ENCODE peak calls at places on chromosomes 3 and 15, in eight cellular contexts. I is activated CD8-positive, alpha-beta memory T cell treated with anti-CD3 and anti-CD28 coated beads, Interleukin-2, amount 50 U/mL, for 48 hours; R is globus pallidus; P is uterus; Z is cerebellar cortex; W is endothelial cell; F is glutamatergic neuron; B is NCI-H1694. T is an unnamed sample.

GRCh38 chr3:123688241-123688747 is 103.4 kb upstream of the HACD2 start:
- DNase-seq in I (no peak), R (no peak), P (no peak), Z (no peak), W (no peak), F (no peak), B (no peak), T (no peak)

GRCh38 chr3:37945803-37946530 is 44.6 kb upstream of the VILL start:
- DNase-seq in I (no peak), R (no peak), P (no peak), Z (peak; percentile 68), W (no peak), F (no peak), B (no peak), T (no peak)

GRCh38 chr3:151709847-151710246 is 23.9 kb upstream of the AADACL2 start:
- DNase-seq in I (no peak), R (no peak), P (no peak), Z (no peak), W (no peak), F (no peak), B (no peak), T (no peak)

GRCh38 chr3:189530822-189531221 is 100.4 kb upstream of the TP63 start:
- DNase-seq in I (no peak), R (no peak), P (no peak), Z (no peak), W (no peak), F (no peak), B (no peak), T (no peak)

GRCh38 chr3:63089007-63089406 is 189.1 kb upstream of the SYNPR start:
- DNase-seq in I (no peak), R (no peak), P (no peak), Z (no peak), W (no peak), F (no peak), B (no peak), T (no peak)

GRCh38 chr3:105904683-105905320 is 36.0 kb upstream of the CBLB start:
- DNase-seq in I (no peak), R (no peak), P (no peak), Z (no peak), W (no peak), F (no peak), B (no peak), T (no peak)

GRCh38 chr3:72655151-72655551 is 193.1 kb downstream of the SHQ1 start:
- DNase-seq in I (no peak), R (peak; percentile 41), P (peak; percentile 18), Z (peak; percentile 64), W (peak; percentile 7), F (no peak), B (no peak), T (peak; percentile 69)

GRCh38 chr3:100073555-100074307 is 40.6 kb downstream of the FILIP1L start:
- DNase-seq in I (no peak), R (peak; percentile 45), P (peak; percentile 56), Z (no peak), W (peak; percentile 61), F (peak; percentile 59), B (no peak), T (peak; percentile 45)

GRCh38 chr3:136249091-136249490 is 1.0 kb upstream of the PCCB start:
- DNase-seq in I (no peak), R (no peak), P (no peak), Z (no peak), W (no peak), F (no peak), B (no peak), T (no peak)

GRCh38 chr3:40779039-40779438 is 254.3 kb downstream of the ZNF621 start:
- DNase-seq in I (no peak), R (no peak), P (no peak), Z (no peak), W (no peak), F (no peak), B (no peak), T (no peak)

GRCh38 chr15:99076555-99077308 is 28.1 kb upstream of the SYNM start:
- DNase-seq in I (peak; percentile 59), R (peak; percentile 70), P (peak; percentile 59), Z (peak; percentile 83), W (peak; percentile 60), F (peak; percentile 38), B (peak; percentile 38), T (peak; percentile 86)

GRCh38 chr15:38539008-38539343 is 25.6 kb downstream of the RASGRP1 start:
- DNase-seq in I (no peak), R (no peak), P (no peak), Z (no peak), W (no peak), F (no peak), B (no peak), T (no peak)

GRCh38 chr3:115270849-115271248 is 123.8 kb upstream of the ZBTB20 start:
- DNase-seq in I (no peak), R (no peak), P (no peak), Z (no peak), W (no peak), F (no peak), B (no peak), T (no peak)